ENCODE peak calls at places on chromosomes 4 and X, in four cellular contexts. E is heart left ventricle; H is CD8-positive, alpha-beta T cell; R is prostate gland. L is an unnamed sample.
A peak's percentile ranks its signal among the peaks of the same experiment; 100 is the strongest.

GRCh38 chr4:22030321-22030720 is 81.7 kb upstream of the KCNIP4 start:
- DNase-seq in R (no peak), E (no peak), H (no peak), L (no peak)

GRCh38 chr4:128571747-128572146 is 237.8 kb upstream of the JADE1 start:
- DNase-seq in H (no peak), E (peak; percentile 42), R (no peak), L (no peak)

GRCh38 chr4:2091990-2092652 is 33.0 kb downstream of the NAT8L start:
- DNase-seq in R (no peak), H (no peak), E (no peak), L (no peak)

GRCh38 chr4:119286377-119287002 is 35.4 kb downstream of the FABP2 start:
- DNase-seq in E (peak; percentile 29), H (no peak), R (peak; percentile 25), L (no peak)

GRCh38 chrX:56221101-56221500 is 11.1 kb upstream of the KLF8 start:
- DNase-seq in E (no peak), R (no peak), H (no peak), L (no peak)

GRCh38 chr4:57719451-57719850 is 609.3 kb upstream of the IGFBP7 start:
- DNase-seq in H (no peak), E (no peak), R (no peak), L (no peak)

GRCh38 chr4:37453004-37453360 is 208.4 kb downstream of the NWD2 start:
- DNase-seq in R (peak; percentile 81), E (no peak), H (peak; percentile 2), L (no peak)

GRCh38 chr4:107913283-107913899 is 18.0 kb upstream of the CYP2U1 start:
- DNase-seq in R (peak; percentile 69), E (no peak), H (peak; percentile 4), L (peak; percentile 4)

DNA sequence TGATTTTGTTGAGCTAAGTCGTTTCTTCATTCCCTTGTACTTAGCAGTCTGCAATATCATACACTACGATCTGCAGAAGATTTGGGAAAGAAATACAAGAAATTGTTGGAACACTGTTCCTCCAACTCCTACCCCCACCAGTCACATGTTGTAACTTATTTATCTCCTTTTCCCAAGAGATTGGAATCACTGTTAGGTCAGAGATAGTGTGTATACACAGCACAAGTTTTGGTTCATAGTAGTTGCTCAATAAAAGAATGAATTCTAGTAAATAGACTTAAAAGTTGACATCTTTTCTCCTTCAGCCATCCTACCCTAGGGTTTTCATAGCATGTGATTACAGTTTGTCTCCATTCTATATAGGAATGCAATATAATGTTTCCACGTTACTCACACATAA is 68.8 kb downstream of the ARFIP1 start:
- DNase-seq in R (no peak), H (no peak), E (no peak), L (no peak)
- H3K27ac ChIP-seq in R (no peak overlapping the region), H (no peak overlapping the region), E (no peak overlapping the region), L (no peak overlapping the region)

GRCh38 chrX:6557690-6558089 is 22.8 kb upstream of the VCX3A start:
- DNase-seq in R (no peak), H (no peak), E (no peak), L (no peak)

DNA sequence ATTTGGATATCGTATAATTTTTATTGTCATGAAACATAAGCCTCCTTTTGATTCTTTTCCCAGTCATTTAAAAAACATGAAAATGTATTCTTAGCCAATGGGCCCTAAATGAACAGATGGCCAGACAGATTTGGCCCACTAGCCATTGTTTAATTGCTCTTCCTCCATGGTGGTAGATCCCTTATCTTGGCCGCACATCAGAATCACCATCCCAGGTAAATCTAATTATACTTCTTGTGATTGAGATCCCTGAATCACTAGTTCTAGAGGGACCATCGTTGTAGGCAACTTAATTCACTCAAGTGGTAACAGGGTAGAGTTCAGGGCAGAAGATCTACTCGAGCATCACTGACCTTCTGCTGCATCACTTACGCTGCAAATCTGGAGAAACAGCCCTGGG is 24.1 kb upstream of the VCX3A start:
- DNase-seq in R (no peak), H (no peak), E (no peak), L (no peak)
- TF ChIP-seq CTCF in R (no peak), H (no peak), E (no peak), L (no peak)

GRCh38 chr4:74109116-74109791 is 10.3 kb upstream of the CXCL2 start:
- DNase-seq in R (no peak), H (no peak), E (peak; percentile 51), L (no peak)
- H3K4me3 ChIP-seq in R (no peak overlapping the region), H (no peak overlapping the region), E (no peak overlapping the region), L (no peak overlapping the region)

GRCh38 chr4:140000232-140000631 is 153.8 kb downstream of the MAML3 start:
- DNase-seq in R (no peak), E (no peak), H (no peak), L (no peak)

GRCh38 chr4:140005699-140006098 is 148.3 kb downstream of the MAML3 start:
- DNase-seq in E (no peak), H (no peak), R (no peak), L (no peak)

GRCh38 chr4:140004580-140005314 is 149.2 kb downstream of the MAML3 start:
- DNase-seq in R (peak; percentile 65), H (no peak), E (peak; percentile 63), L (no peak)

DNA sequence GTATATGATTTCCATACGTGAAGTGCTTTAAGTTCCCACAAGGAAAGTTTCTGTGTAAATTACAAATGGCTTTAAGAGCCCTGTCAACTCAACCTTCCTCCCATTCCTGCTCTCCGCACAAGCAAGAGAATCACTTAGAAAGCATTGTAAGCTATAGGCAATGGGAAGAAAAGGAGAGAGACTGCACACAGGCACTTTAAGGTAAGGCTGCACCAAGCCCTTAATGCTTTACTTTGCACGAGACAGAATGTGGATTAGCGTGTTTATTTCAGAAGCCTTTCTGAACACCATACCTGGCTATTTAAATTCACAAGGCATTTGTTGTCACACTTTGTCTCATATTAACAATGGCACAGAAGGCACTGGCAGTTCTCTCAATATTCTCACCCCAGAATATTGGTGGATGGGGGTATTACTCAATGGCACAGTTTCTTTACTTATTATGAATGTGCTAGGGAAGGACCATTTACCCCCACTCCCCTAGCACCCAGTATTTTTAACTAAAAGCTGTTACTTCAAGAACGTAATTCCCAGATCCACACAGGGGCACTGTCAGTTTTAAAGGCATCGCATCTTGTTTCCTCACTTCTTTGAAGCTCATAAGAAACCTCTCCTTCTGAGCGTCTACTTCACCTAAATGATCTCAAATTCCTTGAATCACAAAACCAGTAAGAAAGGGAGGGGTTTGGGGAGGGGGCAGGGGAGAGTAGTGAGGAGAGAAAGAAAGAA is 150.0 kb downstream of the MAML3 start:
- DNase-seq in H (no peak), R (no peak), E (no peak), L (no peak)
- H3K27ac ChIP-seq in H (no peak overlapping the region), R (peak overlapping the region; percentile 66), E (no peak overlapping the region), L (no peak overlapping the region)

DNA sequence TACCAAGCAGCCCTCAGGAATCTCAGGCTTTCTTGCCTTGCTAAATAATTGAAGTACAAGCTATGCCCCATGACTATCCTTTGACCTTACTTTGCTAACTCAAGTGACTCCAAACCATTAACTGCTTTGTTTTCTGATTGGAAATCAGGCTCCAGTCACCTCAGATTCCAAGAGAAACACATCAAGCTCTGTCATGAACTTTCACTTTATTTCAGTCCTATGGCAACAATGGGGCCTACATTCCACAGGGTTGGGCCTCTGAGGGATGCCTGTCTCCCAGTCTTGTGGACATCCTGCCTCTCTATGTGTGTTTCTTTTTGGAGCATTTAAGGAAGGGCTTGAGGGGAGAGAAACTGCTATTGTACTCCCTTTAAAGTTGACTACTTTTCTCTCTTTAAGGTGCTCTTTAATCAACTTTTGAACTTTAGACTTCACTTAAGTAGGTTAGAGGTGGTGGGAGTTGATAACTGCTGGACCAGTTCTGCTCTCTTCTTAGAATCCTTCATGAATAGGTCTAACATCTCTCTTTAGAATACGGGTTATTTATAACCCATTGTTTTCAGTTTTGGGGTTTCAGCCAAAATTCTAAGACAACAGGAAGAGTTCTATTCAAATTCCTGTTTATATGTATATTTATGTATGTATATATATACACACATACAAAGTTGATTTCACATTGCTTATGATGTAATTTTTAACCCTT is 274.3 kb upstream of the NR3C2 start:
- DNase-seq in H (no peak), E (no peak), R (no peak), L (no peak)
- TF ChIP-seq CTCF in H (no peak), E (no peak), R (no peak), L (no peak)

GRCh38 chr4:106034205-106034604 is 138.9 kb downstream of the NPNT start:
- DNase-seq in E (no peak), R (no peak), H (no peak), L (no peak)
- H3K4me3 ChIP-seq in E (no peak overlapping the region), R (no peak overlapping the region), H (no peak overlapping the region), L (no peak overlapping the region)

GRCh38 chr4:112318239-112319142 is 21.3 kb downstream of the ALPK1 start:
- DNase-seq in R (no peak), H (no peak), E (no peak), L (no peak)
- H3K27ac ChIP-seq in R (no peak overlapping the region), H (no peak overlapping the region), E (no peak overlapping the region), L (no peak overlapping the region)

GRCh38 chrX:48649109-48649508 is 34.5 kb upstream of the WAS start:
- DNase-seq in R (no peak), H (no peak), E (no peak), L (no peak)

GRCh38 chrX:48645669-48646068 is 37.9 kb upstream of the WAS start:
- DNase-seq in E (no peak), H (no peak), R (no peak), L (no peak)

DNA sequence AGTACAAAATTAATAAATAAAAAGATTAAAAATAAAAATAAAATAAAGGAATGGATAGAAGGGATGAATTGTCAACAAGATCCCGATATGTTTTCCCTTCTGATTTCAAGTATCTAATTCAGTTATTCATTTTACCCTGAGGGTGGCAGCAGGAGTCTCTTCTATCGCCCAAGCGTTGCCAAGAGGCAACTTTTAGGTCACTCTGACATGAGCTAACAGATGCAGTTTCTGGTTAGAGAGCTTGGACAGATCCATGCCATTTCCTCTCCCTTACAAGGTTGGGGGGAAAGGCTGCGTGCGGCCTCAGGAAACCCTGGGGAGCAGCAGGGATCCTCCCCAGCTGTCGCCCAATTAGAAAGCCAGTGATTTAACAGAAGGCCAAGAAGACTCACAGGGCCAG is 35.3 kb upstream of the WAS start:
- DNase-seq in E (peak; percentile 51), R (no peak), H (peak; percentile 8), L (no peak)
- TF ChIP-seq CTCF in E (no peak), R (peak; percentile 33), H (peak; percentile 58), L (no peak)

GRCh38 chr4:26287748-26288147 is 33.1 kb upstream of the RBPJ start:
- DNase-seq in E (no peak), H (no peak), R (no peak), L (no peak)
- H3K4me3 ChIP-seq in E (no peak overlapping the region), H (no peak overlapping the region), R (no peak overlapping the region), L (no peak overlapping the region)

L was measured in thoracic aorta.